ENCODE peak calls at places on chromosomes 1 and 21, in four cellular contexts. L is cardiac fibroblast, G is PC-9, T is epithelial cell of esophagus. U is an unnamed sample.

GRCh38 chr1:53115403-53116306 is 26.8 kb downstream of the SLC1A7 start:
- DNase-seq in L (no peak), G (no peak), T (no peak), U (peak; percentile 72)

GRCh38 chr1:172629638-172630037 is 29.3 kb upstream of the FASLG start:
- DNase-seq in L (no peak), G (no peak), T (no peak), U (no peak)

GRCh38 chr1:204659061-204659460 is 26.5 kb downstream of the LRRN2 start:
- DNase-seq in L (no peak), G (no peak), T (no peak), U (no peak)

GRCh38 chr1:21669033-21669286 is 197 bp downstream of the RAP1GAP start:
- DNase-seq in L (no peak), G (no peak), T (no peak), U (no peak)

GRCh38 chr1:33181038-33181861 is 593 bp downstream of the TRIM62 start:
- DNase-seq in L (peak; percentile 34), G (peak; percentile 44), T (peak; percentile 42), U (peak; percentile 27)

GRCh38 chr1:27891196-27891889 is 19.0 kb downstream of the THEMIS2 start:
- DNase-seq in L (no peak), G (no peak), T (no peak), U (no peak)

GRCh38 chr1:44723496-44724407 is 7.2 kb downstream of the RNU5D-1 start:
- DNase-seq in L (no peak), G (no peak), T (no peak), U (no peak)

GRCh38 chr21:45938453-45938755 is 43.2 kb upstream of the COL6A1 start:
- DNase-seq in L (no peak), G (no peak), T (no peak), U (no peak)

GRCh38 chr1:221840511-221841243 is 98.8 kb upstream of the DUSP10 start:
- DNase-seq in L (peak; percentile 88), G (no peak), T (peak; percentile 28), U (peak; percentile 68)

GRCh38 chr1:204870165-204870912 is at the start of gene NFASC:
- DNase-seq in L (no peak), G (no peak), T (no peak), U (no peak)

GRCh38 chr1:104195395-104195794 is 445.7 kb downstream of the AMY1C start:
- DNase-seq in L (peak; percentile 7), G (no peak), T (peak; percentile 64), U (no peak)

DNA sequence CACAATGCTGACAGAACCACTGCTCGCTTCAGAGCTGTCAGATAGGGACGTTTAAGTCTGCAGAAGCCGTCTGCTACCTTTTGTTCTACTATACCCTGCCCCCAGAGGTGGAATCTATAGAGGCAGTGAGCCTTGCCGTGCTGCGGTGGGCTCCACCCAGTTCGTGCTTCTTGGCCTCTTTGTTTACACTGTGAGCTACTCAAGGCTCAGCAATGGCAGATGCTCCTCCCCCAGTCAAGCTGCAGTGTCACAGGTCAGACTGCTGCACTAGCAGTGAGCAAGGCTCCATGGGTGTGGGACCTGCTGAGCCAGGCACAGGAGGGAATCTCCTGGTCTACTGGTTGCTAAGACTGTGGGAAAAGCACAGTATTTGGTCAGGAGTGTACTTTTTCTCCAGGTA is 47.1 kb downstream of the LEPR start:
- DNase-seq in L (peak; percentile 56), G (peak; percentile 87), T (peak; percentile 79), U (no peak)
- TF ChIP-seq CTCF in L (no peak), G (peak; percentile 35), T (no peak), U (no peak)

GRCh38 chr1:241518447-241519307 is 878 bp downstream of the FH start:
- DNase-seq in L (peak; percentile 40), G (peak; percentile 28), T (peak; percentile 70), U (peak; percentile 31)
- TF ChIP-seq CTCF in L (no peak), G (no peak), T (no peak), U (no peak)

DNA sequence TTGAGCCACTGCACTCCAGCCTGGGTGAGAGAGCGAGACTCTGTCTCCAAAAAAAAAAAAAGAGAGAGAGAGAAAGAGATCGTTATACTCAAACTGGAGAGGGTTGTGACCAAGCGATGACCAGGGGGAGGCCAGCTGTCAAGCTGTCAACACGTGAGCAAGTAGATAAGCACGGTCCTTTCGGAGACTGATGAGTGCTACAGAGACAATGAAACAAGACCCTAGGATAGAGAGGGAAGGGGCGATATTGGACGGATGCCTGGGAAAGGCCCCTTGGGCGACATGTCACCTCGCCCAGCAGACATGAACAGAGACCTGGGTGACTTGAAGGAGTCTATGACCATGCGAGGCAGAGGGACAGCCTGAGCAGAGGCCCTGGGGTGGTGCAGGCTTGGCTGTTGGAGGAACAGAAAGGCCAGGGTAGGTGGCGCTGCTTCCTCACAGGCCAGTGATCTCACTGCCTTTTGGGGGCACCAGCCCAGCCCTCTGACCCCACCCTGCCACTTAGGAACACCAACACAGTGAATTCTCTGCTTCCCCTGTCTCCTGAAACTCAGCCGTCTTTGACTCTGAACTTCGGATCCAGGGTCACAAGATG is 100.8 kb upstream of the IFFO2 start:
- DNase-seq in L (no peak), G (no peak), T (no peak), U (no peak)
- TF ChIP-seq CTCF in L (no peak), G (no peak), T (no peak), U (no peak)

DNA sequence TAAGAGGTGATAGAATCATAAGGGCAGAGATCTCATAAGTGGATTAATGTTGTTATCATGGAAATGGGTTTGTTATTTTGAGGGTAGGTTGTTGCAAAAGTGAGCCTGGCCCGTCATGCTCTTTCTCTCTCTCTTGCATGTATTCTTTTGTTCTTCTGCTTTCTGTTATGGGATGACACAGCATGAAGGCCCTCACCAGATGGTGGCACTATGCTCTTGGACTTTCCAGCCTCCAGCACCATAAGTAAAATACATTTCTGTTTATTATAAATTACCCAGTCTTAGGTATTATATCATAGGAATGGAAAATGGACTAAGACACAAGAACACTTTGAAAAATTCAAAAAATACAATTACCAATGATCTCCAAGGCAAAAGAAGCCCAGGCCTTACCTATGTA is 676.1 kb downstream of the PTPRU start:
- DNase-seq in L (peak; percentile 15), G (peak; percentile 8), T (peak; percentile 4), U (peak; percentile 63)
- TF ChIP-seq CTCF in L (peak; percentile 4), G (peak; percentile 68), T (no peak), U (peak; percentile 50)

GRCh38 chr21:38380391-38381137 is 117.7 kb downstream of the ERG start:
- DNase-seq in L (peak; percentile 46), G (no peak), T (peak; percentile 19), U (peak; percentile 72)

GRCh38 chr21:38379171-38379570 is 119.1 kb downstream of the ERG start:
- DNase-seq in L (peak; percentile 8), G (no peak), T (peak; percentile 29), U (peak; percentile 13)

GRCh38 chr21:38376693-38377092 is 119.9 kb downstream of the KCNJ15 start:
- DNase-seq in L (no peak), G (no peak), T (no peak), U (no peak)

GRCh38 chr21:38376235-38376634 is 119.4 kb downstream of the KCNJ15 start:
- DNase-seq in L (no peak), G (no peak), T (no peak), U (no peak)

GRCh38 chr21:38377165-38378093 is 120.6 kb downstream of the KCNJ15 start:
- DNase-seq in L (no peak), G (no peak), T (peak; percentile 21), U (peak; percentile 19)
- TF ChIP-seq CTCF in L (no peak), G (no peak), T (no peak), U (no peak)

DNA sequence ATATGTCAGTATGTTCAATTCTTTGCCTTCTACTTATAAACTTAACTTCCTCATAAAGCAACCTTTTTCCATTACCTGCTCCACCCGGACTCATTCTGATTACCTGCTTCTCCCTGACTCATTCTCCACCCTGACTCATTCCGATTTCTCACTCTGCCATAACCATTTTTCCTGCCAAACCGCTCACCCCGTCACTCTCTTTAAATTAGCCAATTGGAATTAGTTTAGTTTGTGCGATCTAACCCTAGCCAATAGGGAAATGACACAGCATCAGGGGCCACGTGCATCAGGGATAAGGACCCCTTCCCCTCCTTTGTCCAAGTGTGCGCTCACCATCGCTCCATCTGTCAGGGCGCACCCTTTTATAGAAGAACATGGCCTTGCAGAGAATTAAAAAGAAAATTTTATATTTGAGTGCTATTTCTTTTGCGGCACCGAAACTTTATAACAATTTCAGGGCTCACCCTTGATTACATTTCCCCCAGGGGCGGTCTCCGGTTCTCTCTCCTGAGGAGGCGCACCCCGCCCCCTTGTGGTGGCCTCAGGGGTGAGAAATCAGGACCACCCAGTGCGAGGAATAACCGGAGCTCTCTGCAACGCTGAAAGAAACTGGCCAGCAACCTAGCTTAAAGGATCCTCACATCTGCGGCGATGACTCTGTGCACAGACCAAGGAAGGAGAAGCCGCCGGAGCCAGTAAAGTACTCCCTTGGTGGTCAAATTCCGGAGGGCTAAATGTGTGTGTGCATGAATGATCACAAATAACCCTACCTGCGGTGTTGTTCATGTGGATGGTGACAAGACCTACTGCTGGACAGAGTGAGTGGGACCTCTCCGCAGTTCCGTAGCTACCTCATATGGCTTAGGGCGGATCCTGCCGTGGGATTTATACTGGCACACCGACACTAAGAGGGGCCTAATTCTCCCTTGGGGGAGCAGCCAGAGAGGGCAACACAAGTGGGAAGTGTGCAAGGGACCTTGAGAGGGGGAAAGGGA is 30.3 kb upstream of the CBR3 start:
- DNase-seq in L (peak; percentile 44), G (no peak), T (peak; percentile 88), U (peak; percentile 46)
- TF ChIP-seq CTCF in L (peak; percentile 59), G (no peak), T (peak; percentile 39), U (peak; percentile 65)

DNA sequence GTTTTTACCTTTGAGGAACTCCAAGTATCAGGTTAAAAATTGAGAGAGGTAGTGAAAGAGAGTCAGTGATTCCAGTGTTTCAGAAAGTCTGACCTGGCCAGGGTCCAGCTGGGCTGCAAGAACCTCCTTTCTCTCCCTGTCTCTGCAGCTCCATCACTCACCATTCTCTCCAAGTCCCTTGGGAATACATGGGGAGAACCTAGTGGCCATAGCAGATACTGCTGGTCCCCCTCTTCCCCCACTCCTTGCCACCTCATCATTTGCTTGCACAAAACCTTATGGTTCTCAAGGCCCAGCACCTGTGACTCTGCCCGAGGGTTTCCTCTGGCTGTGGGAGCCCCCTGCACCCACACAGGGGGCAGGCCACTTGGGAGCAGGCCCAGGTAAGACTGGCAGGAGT is 279.5 kb downstream of the KIF26B start:
- DNase-seq in L (no peak), G (no peak), T (no peak), U (no peak)
- TF ChIP-seq CTCF in L (peak; percentile 19), G (no peak), T (no peak), U (peak; percentile 28)

U was measured in fibroblast of the aortic adventitia.